ENCODE peak calls at places on chromosomes 11 and 22, in seven cellular contexts. N is psoas muscle, P is adrenal gland, G is OCI-LY7, C is ovary, L is dorsolateral prefrontal cortex, S is IMR-90. D is an unnamed sample.

GRCh38 chr11:3609416-3610265 is 32.2 kb downstream of the ART5 start:
- DNase-seq in N (no peak), P (peak; percentile 32), G (peak; percentile 51), C (no peak), L (no peak), S (peak; percentile 37), D (no peak)

GRCh38 chr11:114340311-114341131 is 44.3 kb downstream of the NNMT start:
- DNase-seq in N (peak; percentile 53), P (peak; percentile 54), G (peak; percentile 72), C (peak; percentile 26), L (peak; percentile 44), S (peak; percentile 82), D (peak; percentile 69)

GRCh38 chr11:64056213-64056785 is 20.6 kb downstream of the FLRT1 start:
- DNase-seq in N (no peak), P (no peak), G (no peak), C (no peak), L (peak; percentile 63), S (no peak), D (no peak)

GRCh38 chr11:13283636-13284035 is 6.0 kb downstream of the BMAL1 start:
- DNase-seq in N (no peak), P (no peak), G (no peak), C (no peak), L (no peak), S (no peak), D (no peak)

GRCh38 chr11:43547411-43547718 is 133.2 kb upstream of the HSD17B12 start:
- DNase-seq in N (no peak), P (peak; percentile 47), G (no peak), C (peak; percentile 77), L (no peak), S (no peak), D (no peak)

GRCh38 chr11:39745401-39745800 is 1714.1 kb downstream of the LRRC4C start:
- DNase-seq in N (no peak), P (no peak), G (no peak), C (no peak), L (no peak), S (no peak), D (no peak)

GRCh38 chr11:2930705-2931415 is 1.6 kb upstream of the PHLDA2 start:
- DNase-seq in N (peak; percentile 70), P (peak; percentile 70), G (peak; percentile 73), C (peak; percentile 55), L (peak; percentile 27), S (peak; percentile 23), D (peak; percentile 60)

GRCh38 chr11:23455291-23455864 is 595.1 kb upstream of the CCDC179 start:
- DNase-seq in N (no peak), P (no peak), G (no peak), C (no peak), L (no peak), S (no peak), D (no peak)

GRCh38 chr11:34180045-34180813 is 74.8 kb downstream of the NAT10 start:
- DNase-seq in N (peak; percentile 36), P (no peak), G (no peak), C (no peak), L (no peak), S (no peak), D (no peak)

GRCh38 chr22:22935546-22936157 is 48.0 kb downstream of the IGLL5 start:
- DNase-seq in N (peak; percentile 36), P (no peak), G (peak; percentile 99), C (no peak), L (no peak), S (no peak), D (no peak)

GRCh38 chr11:86676533-86677154 is 4.2 kb upstream of the ME3 start:
- DNase-seq in N (no peak), P (no peak), G (peak; percentile 3), C (no peak), L (no peak), S (no peak), D (no peak)

GRCh38 chr11:110833033-110833484 is 120.8 kb upstream of the ARHGAP20 start:
- DNase-seq in N (no peak), P (no peak), G (no peak), C (no peak), L (no peak), S (peak; percentile 89), D (no peak)

GRCh38 chr22:33513388-33514336 is 406.6 kb downstream of the LARGE1 start:
- DNase-seq in N (no peak), P (no peak), G (no peak), C (no peak), L (no peak), S (peak; percentile 72), D (no peak)

GRCh38 chr22:46791201-46791731 is 28.8 kb downstream of the TBC1D22A start:
- DNase-seq in N (peak; percentile 70), P (peak; percentile 78), G (no peak), C (peak; percentile 43), L (peak; percentile 51), S (peak; percentile 83), D (peak; percentile 90)

GRCh38 chr11:128341767-128342318 is 245.5 kb downstream of the ETS1 start:
- DNase-seq in N (no peak), P (no peak), G (no peak), C (no peak), L (no peak), S (no peak), D (no peak)

GRCh38 chr11:69373251-69373635 is 79.3 kb downstream of the MYEOV start:
- DNase-seq in N (no peak), P (no peak), G (no peak), C (no peak), L (no peak), S (no peak), D (no peak)

GRCh38 chr11:111983187-111983986 is 41.8 kb upstream of the DLAT start:
- DNase-seq in N (no peak), P (no peak), G (no peak), C (no peak), L (peak; percentile 49), S (peak; percentile 72), D (no peak)

GRCh38 chr11:93622043-93622442 is 39.4 kb upstream of the CEP295 start:
- DNase-seq in N (no peak), P (peak; percentile 11), G (no peak), C (no peak), L (no peak), S (no peak), D (peak; percentile 8)

GRCh38 chr11:44733877-44734276 is 7.1 kb downstream of the TSPAN18 start:
- DNase-seq in N (no peak), P (no peak), G (no peak), C (no peak), L (no peak), S (no peak), D (no peak)

GRCh38 chr22:39908737-39909136 is 7.9 kb downstream of the GRAP2 start:
- DNase-seq in N (no peak), P (no peak), G (no peak), C (no peak), L (no peak), S (peak; percentile 8), D (peak; percentile 60)

GRCh38 chr22:48373626-48374173 is 1454.0 kb downstream of the BRD1 start:
- DNase-seq in N (no peak), P (no peak), G (no peak), C (no peak), L (no peak), S (no peak), D (no peak)

GRCh38 chr11:129951883-129952262 is 50.8 kb downstream of the PRDM10 start:
- DNase-seq in N (no peak), P (no peak), G (no peak), C (no peak), L (no peak), S (no peak), D (no peak)

GRCh38 chr11:68118753-68119448 is 2.3 kb downstream of the CHKA start:
- DNase-seq in N (no peak), P (peak; percentile 70), G (peak; percentile 74), C (no peak), L (no peak), S (peak; percentile 38), D (no peak)

GRCh38 chr22:19942886-19943664 is 1.5 kb upstream of the TXNRD2 start:
- DNase-seq in N (no peak), P (peak; percentile 67), G (peak; percentile 54), C (peak; percentile 69), L (no peak), S (peak; percentile 94), D (no peak)
- H3K4me3 ChIP-seq in N (peak overlapping the region; percentile 94), P (no peak overlapping the region), G (peak overlapping the region; percentile 95), C (peak overlapping the region; percentile 75), L (peak overlapping the region; percentile 86), S (peak overlapping the region; percentile 91), D (peak overlapping the region; percentile 87)

DNA sequence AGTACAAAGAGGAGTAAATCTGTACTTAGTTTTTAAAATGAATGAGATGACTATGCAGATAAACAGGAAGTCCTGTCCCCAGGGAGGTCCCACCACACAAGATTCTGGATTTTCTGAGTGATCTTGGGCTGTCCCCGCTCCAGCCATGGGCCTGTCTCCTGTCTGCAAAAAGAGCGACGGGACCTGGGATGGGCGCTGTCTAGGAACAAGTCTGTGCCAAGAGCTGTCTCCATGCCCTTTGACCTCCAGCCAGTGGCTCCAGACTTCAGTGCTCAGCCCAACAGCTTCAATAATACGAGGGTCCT is 6.0 kb downstream of the CSNK1E start:
- DNase-seq in N (no peak), P (no peak), G (peak; percentile 56), C (no peak), L (no peak), S (no peak), D (no peak)
- H3K4me3 ChIP-seq in N (peak overlapping the region; percentile 2), P (no peak overlapping the region), G (peak overlapping the region; percentile 9), C (no peak overlapping the region), L (no peak overlapping the region), S (no peak overlapping the region), D (no peak overlapping the region)

DNA sequence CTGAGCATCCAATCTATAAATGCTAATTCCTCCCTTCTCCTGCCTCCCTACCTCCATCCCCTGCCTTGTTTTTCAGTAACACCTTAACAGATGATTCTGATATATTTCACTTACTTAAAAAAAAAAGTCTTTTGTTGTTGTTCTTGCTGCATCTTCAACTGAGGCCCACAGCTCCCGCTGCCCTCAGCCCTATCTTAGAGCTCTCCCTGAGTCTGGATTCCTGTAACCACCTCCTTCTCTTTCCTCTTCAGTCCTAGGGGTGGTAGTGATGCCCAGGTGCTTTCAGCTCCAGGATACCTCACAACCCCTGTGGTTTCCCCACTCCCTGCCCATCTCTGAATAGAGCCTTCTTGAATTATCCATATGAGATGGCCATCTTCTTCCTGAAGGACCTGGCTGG is 3.7 kb upstream of the KCNE3 start:
- DNase-seq in N (no peak), P (no peak), G (no peak), C (no peak), L (no peak), S (no peak), D (no peak)
- H3K4me3 ChIP-seq in N (no peak overlapping the region), P (no peak overlapping the region), G (no peak overlapping the region), C (no peak overlapping the region), L (no peak overlapping the region), S (no peak overlapping the region), D (no peak overlapping the region)

GRCh38 chr11:113286509-113287497 is 27.6 kb upstream of the TTC12 start:
- DNase-seq in N (no peak), P (no peak), G (no peak), C (no peak), L (peak; percentile 54), S (no peak), D (no peak)
- H3K4me3 ChIP-seq in N (no peak overlapping the region), P (no peak overlapping the region), G (no peak overlapping the region), C (no peak overlapping the region), L (no peak overlapping the region), S (no peak overlapping the region), D (no peak overlapping the region)

GRCh38 chr22:19149047-19149883 is 827 bp downstream of the GSC2 start:
- DNase-seq in N (no peak), P (no peak), G (no peak), C (no peak), L (peak; percentile 26), S (no peak), D (peak; percentile 84)
- H3K4me3 ChIP-seq in N (peak overlapping the region; percentile 57), P (no peak overlapping the region), G (no peak overlapping the region), C (no peak overlapping the region), L (no peak overlapping the region), S (no peak overlapping the region), D (no peak overlapping the region)

GRCh38 chr22:42300286-42301071 is 30.0 kb upstream of the TCF20 start:
- DNase-seq in N (no peak), P (no peak), G (peak; percentile 81), C (no peak), L (no peak), S (no peak), D (no peak)
- H3K4me3 ChIP-seq in N (no peak overlapping the region), P (no peak overlapping the region), G (peak overlapping the region; percentile 58), C (no peak overlapping the region), L (no peak overlapping the region), S (no peak overlapping the region), D (peak overlapping the region; percentile 64)

D was measured in CD4-positive, CD25-positive, alpha-beta regulatory T cell.